ENCODE peak calls at places on chromosomes 11 and 22, in six cellular contexts. One of them, this sample, is unnamed.

GRCh38 chr22:22386602-22387385 is 121.7 kb downstream of the ZNF280B start:
- DNase-seq in fibroblast of lung: no peak
- DNase-seq in IMR-90: no peak
- DNase-seq in PC-3: no peak
- DNase-seq in trophoblast cell: no peak
- DNase-seq in K562: no peak
- DNase-seq in this sample: no peak

GRCh38 chr11:75815345-75815983 is 454 bp downstream of the UVRAG start:
- DNase-seq in K562: peak
- DNase-seq in PC-3: peak
- DNase-seq in fibroblast of lung: peak
- DNase-seq in trophoblast cell: peak
- DNase-seq in IMR-90: peak
- DNase-seq in this sample: peak

GRCh38 chr22:22507743-22508273 is 734 bp downstream of the ZNF280B start:
- DNase-seq in fibroblast of lung: no peak
- DNase-seq in IMR-90: no peak
- DNase-seq in PC-3: no peak
- DNase-seq in K562: no peak
- DNase-seq in trophoblast cell: no peak
- DNase-seq in this sample: no peak

GRCh38 chr11:35550374-35551036 is 25.1 kb upstream of the PAMR1 start:
- DNase-seq in IMR-90: peak
- DNase-seq in K562: no peak
- DNase-seq in trophoblast cell: no peak
- DNase-seq in PC-3: peak
- DNase-seq in fibroblast of lung: peak
- DNase-seq in this sample: peak

GRCh38 chr11:68214173-68215086 is 1.3 kb upstream of the KMT5B start:
- DNase-seq in fibroblast of lung: no peak
- DNase-seq in K562: no peak
- DNase-seq in IMR-90: no peak
- DNase-seq in trophoblast cell: no peak
- DNase-seq in PC-3: no peak
- DNase-seq in this sample: peak

GRCh38 chr11:20610825-20611224 is 11.4 kb downstream of the SLC6A5 start:
- DNase-seq in trophoblast cell: no peak
- DNase-seq in IMR-90: no peak
- DNase-seq in fibroblast of lung: no peak
- DNase-seq in K562: no peak
- DNase-seq in PC-3: no peak
- DNase-seq in this sample: no peak

GRCh38 chr11:1574256-1575242 is 2.5 kb upstream of the DUSP8 start:
- DNase-seq in IMR-90: peak
- DNase-seq in K562: peak
- DNase-seq in PC-3: peak
- DNase-seq in fibroblast of lung: peak
- DNase-seq in trophoblast cell: no peak
- DNase-seq in this sample: peak

GRCh38 chr11:2768471-2769408 is 68.9 kb upstream of the KCNQ1OT1 start:
- DNase-seq in IMR-90: peak
- DNase-seq in PC-3: peak
- DNase-seq in trophoblast cell: no peak
- DNase-seq in K562: peak
- DNase-seq in fibroblast of lung: peak
- DNase-seq in this sample: peak

GRCh38 chr11:108958446-108959123 is 293.7 kb downstream of the DDX10 start:
- DNase-seq in K562: peak
- DNase-seq in fibroblast of lung: peak
- DNase-seq in PC-3: peak
- DNase-seq in IMR-90: peak
- DNase-seq in trophoblast cell: peak
- DNase-seq in this sample: peak

GRCh38 chr22:33036881-33037280 is 21.3 kb downstream of the SYN3 start:
- DNase-seq in PC-3: no peak
- DNase-seq in trophoblast cell: no peak
- DNase-seq in K562: no peak
- DNase-seq in IMR-90: no peak
- DNase-seq in fibroblast of lung: no peak
- DNase-seq in this sample: no peak

GRCh38 chr22:45657701-45658100 is 13.9 kb upstream of the ATXN10 start:
- DNase-seq in PC-3: no peak
- DNase-seq in fibroblast of lung: no peak
- DNase-seq in K562: no peak
- DNase-seq in trophoblast cell: no peak
- DNase-seq in IMR-90: no peak
- DNase-seq in this sample: no peak
- H3K9ac ChIP-seq in PC-3: no peak
- H3K9ac ChIP-seq in fibroblast of lung: no peak
- H3K9ac ChIP-seq in K562: no peak
- H3K9ac ChIP-seq in trophoblast cell: no peak
- H3K9ac ChIP-seq in IMR-90: no peak
- H3K9ac ChIP-seq in this sample: no peak

GRCh38 chr11:107018274-107018901 is at the start of gene GUCY1A2:
- DNase-seq in PC-3: no peak
- DNase-seq in IMR-90: no peak
- DNase-seq in trophoblast cell: no peak
- DNase-seq in K562: no peak
- DNase-seq in fibroblast of lung: peak
- DNase-seq in this sample: peak
- H2AFZ ChIP-seq in PC-3: peak
- H2AFZ ChIP-seq in IMR-90: peak
- H2AFZ ChIP-seq in trophoblast cell: peak
- H2AFZ ChIP-seq in K562: no peak
- H2AFZ ChIP-seq in fibroblast of lung: peak
- H2AFZ ChIP-seq in this sample: peak

GRCh38 chr11:70644343-70645060 is 246.2 kb downstream of the CTTN start:
- DNase-seq in IMR-90: no peak
- DNase-seq in PC-3: no peak
- DNase-seq in K562: no peak
- DNase-seq in trophoblast cell: no peak
- DNase-seq in fibroblast of lung: no peak
- DNase-seq in this sample: no peak

GRCh38 chr11:70645537-70645936 is 247.2 kb downstream of the CTTN start:
- DNase-seq in K562: no peak
- DNase-seq in fibroblast of lung: no peak
- DNase-seq in IMR-90: no peak
- DNase-seq in PC-3: no peak
- DNase-seq in trophoblast cell: no peak
- DNase-seq in this sample: no peak

GRCh38 chr11:70646272-70647049 is 248.1 kb downstream of the CTTN start:
- DNase-seq in fibroblast of lung: no peak
- DNase-seq in K562: no peak
- DNase-seq in IMR-90: no peak
- DNase-seq in PC-3: no peak
- DNase-seq in trophoblast cell: no peak
- DNase-seq in this sample: no peak

GRCh38 chr11:70650075-70650909 is 252.0 kb downstream of the CTTN start:
- DNase-seq in trophoblast cell: peak
- DNase-seq in fibroblast of lung: peak
- DNase-seq in IMR-90: peak
- DNase-seq in PC-3: peak
- DNase-seq in K562: peak
- DNase-seq in this sample: peak

DNA sequence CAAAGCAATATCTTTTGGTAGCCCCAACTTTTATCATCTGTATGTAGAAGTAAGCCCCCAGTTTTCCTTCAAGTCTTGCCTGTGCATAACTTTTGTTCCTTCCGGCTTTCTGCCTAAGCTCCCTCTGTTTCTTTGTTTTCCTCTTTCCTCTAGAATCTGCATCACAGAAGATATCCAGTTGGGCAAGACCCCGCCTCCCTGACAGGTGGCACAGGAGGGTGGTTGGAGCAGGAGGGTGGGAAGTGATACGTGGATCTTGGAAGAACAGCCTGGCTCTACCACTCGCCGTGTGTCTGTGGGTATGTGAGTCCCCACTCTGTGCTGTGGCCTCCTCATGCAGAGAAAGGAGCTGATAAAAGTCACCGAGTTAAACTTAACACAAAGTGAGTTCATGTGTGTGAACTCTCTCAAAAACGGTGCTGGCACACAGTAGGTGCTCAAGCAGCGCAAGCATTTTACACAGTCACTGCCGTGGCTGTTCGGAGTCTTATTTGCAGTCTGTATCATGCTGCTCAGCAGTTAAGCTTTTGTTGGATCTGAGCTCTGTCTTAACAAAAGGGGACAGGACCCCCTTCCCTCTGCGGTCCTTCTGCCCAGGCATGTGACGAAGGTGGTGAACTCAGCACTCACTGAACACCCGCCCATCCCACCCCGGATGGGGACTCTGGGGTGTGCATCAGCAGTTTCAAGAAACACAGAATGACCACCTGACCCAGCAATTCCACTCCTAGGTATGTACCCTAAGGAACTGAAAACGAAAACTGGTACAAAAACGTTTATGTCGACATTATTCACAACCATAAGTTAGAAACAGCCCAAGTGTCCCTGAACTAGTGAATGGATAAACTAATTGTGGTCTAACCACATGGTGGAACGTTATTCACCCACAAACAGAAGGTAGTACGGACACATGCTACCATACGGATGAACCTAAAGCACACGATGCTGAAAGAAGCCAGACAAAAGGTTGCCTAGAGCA is 249.1 kb downstream of the CTTN start:
- DNase-seq in K562: no peak
- DNase-seq in trophoblast cell: no peak
- DNase-seq in fibroblast of lung: no peak
- DNase-seq in PC-3: no peak
- DNase-seq in IMR-90: no peak
- DNase-seq in this sample: no peak
- H3K9ac ChIP-seq in K562: no peak
- H3K9ac ChIP-seq in trophoblast cell: no peak
- H3K9ac ChIP-seq in fibroblast of lung: no peak
- H3K9ac ChIP-seq in PC-3: no peak
- H3K9ac ChIP-seq in IMR-90: no peak
- H3K9ac ChIP-seq in this sample: no peak

DNA sequence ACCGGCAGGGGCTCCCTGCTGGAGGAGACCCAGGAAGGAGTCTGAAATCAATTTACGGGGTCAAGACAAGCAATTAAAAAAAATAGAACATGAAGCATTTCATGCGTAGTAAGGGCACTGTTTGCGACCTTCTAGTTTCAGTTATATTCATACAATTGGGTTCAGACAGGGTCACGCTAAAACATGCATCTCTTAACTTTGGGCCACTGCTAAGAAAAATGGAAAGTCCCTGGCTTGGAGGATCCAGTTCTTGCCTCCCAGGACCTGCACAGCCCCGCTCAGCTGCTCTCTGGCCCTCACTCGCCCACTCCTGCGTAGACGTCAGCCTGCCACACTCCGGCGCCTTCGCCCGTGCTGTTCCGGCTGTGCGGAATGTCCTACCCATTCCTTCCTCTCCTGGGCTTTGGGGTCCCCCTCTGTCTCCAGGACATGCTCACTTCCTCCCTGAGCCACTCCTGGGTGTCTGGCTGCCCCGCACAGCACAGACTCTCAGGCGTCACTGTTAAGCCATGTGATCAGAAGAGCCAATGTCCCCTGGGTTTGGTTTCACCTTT is 12.8 kb downstream of the NFAM1 start:
- DNase-seq in IMR-90: no peak
- DNase-seq in trophoblast cell: no peak
- DNase-seq in PC-3: no peak
- DNase-seq in fibroblast of lung: no peak
- DNase-seq in K562: no peak
- DNase-seq in this sample: no peak
- H2AFZ ChIP-seq in IMR-90: no peak
- H2AFZ ChIP-seq in trophoblast cell: no peak
- H2AFZ ChIP-seq in PC-3: no peak
- H2AFZ ChIP-seq in fibroblast of lung: no peak
- H2AFZ ChIP-seq in K562: peak
- H2AFZ ChIP-seq in this sample: no peak

DNA sequence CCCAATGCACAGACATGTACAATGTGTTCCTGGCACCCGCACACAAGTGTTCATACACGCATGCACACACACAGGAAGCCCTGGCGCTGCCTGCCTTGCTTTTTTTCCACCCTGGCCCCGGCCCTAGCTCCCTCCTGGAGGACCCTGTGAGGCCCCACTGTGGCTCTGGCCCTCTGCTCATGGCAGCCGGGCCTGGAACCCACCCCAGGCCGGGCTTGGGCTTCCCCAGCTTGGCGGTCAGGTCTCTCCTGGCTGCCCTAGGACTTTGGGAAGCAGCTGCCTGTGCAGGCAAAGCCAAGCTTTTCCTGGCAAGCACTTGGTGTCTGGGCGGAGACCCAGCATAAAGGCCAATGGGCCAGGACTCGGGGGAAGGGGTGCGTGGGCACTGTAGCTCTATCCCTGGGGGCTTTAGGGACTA is 30.5 kb downstream of the CD82 start:
- DNase-seq in K562: no peak
- DNase-seq in trophoblast cell: no peak
- DNase-seq in IMR-90: no peak
- DNase-seq in PC-3: no peak
- DNase-seq in fibroblast of lung: peak
- DNase-seq in this sample: peak
- H3K9ac ChIP-seq in K562: peak
- H3K9ac ChIP-seq in trophoblast cell: no peak
- H3K9ac ChIP-seq in IMR-90: no peak
- H3K9ac ChIP-seq in PC-3: no peak
- H3K9ac ChIP-seq in fibroblast of lung: no peak
- H3K9ac ChIP-seq in this sample: no peak

DNA sequence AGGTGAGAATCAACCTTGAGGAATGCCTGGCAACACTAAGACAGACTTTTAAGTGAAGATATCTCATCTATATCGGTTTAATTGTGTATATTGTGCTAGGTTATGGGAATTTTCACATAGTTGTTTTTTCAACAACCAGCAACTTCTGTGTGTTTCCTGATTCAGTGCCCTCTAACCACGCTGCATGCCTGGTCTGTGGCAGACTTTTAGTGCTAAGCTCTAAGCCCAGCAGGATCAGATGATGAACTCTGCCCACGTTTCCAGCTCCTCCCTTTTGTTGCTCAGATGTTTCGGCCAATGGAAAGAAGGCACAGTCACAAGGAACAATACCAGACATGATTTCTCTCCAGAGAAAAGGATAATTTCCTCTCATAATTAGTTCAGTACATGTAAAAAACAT is 1.4 kb upstream of the VWA5A start:
- DNase-seq in K562: no peak
- DNase-seq in fibroblast of lung: no peak
- DNase-seq in PC-3: no peak
- DNase-seq in IMR-90: peak
- DNase-seq in trophoblast cell: no peak
- DNase-seq in this sample: peak
- H2AFZ ChIP-seq in K562: peak
- H2AFZ ChIP-seq in fibroblast of lung: no peak
- H2AFZ ChIP-seq in PC-3: no peak
- H2AFZ ChIP-seq in IMR-90: no peak
- H2AFZ ChIP-seq in trophoblast cell: no peak
- H2AFZ ChIP-seq in this sample: no peak

DNA sequence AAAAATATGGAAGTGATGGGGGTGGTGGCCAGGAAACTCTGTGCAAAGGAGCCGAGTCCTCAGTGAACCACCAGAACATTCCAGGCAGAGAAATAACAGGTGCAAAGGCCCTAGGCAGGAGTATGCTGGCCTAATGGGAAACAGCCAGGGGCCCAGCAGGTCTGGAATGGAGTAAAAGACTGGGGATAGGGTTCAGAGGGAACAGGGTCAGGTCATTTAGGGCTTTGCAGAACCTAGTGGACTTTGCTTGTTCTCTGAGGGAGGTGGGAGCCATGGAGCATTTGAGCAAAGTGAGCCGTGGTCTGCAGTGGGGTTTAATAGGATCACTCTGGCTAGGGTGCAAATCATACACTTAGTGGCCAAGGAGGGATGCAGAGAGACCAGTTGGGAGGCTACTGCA is 8.7 kb downstream of the CRYBB3 start:
- DNase-seq in PC-3: no peak
- DNase-seq in fibroblast of lung: no peak
- DNase-seq in IMR-90: no peak
- DNase-seq in trophoblast cell: no peak
- DNase-seq in K562: no peak
- DNase-seq in this sample: no peak
- H3K9ac ChIP-seq in PC-3: no peak
- H3K9ac ChIP-seq in fibroblast of lung: no peak
- H3K9ac ChIP-seq in IMR-90: no peak
- H3K9ac ChIP-seq in trophoblast cell: no peak
- H3K9ac ChIP-seq in K562: no peak
- H3K9ac ChIP-seq in this sample: no peak